ENCODE peak calls at places on chromosomes 7 and 10, in ten cellular contexts. P is endothelial cell; Y is colonic mucosa; M is transverse colon; K is HuH-7.5; S is BJ; A is stimulated activated CD4-positive, alpha-beta T cell treated with anti-CD3 and anti-CD28 coated beads, Interleukin-4, amount 100 ng/mL, for 24 hours; J is IMR-90; O is RCC 7860; I is nucleus accumbens. B is an unnamed sample.
A peak's percentile ranks its signal among the peaks of the same experiment; 100 is the strongest.

GRCh38 chr10:26437637-26438461 is at the start of gene APBB1IP:
- DNase-seq in P (peak; percentile 20), Y (peak; percentile 60), M (peak; percentile 72), K (no peak), S (no peak), A (peak; percentile 52), J (no peak), O (peak; percentile 53), I (peak; percentile 16), B (peak; percentile 88)

GRCh38 chr7:15921576-15921975 is 235.1 kb upstream of the MEOX2 start:
- DNase-seq in P (no peak), Y (no peak), M (no peak), K (no peak), S (peak; percentile 43), A (no peak), J (peak; percentile 54), O (no peak), I (no peak), B (peak; percentile 94)

GRCh38 chr7:8161398-8161828 is 100.6 kb downstream of the ICA1 start:
- DNase-seq in P (no peak), Y (no peak), M (no peak), K (no peak), S (no peak), A (no peak), J (no peak), O (no peak), I (no peak), B (peak; percentile 0)

GRCh38 chr7:151349507-151349853 is 7.9 kb downstream of the NUB1 start:
- DNase-seq in P (no peak), Y (peak; percentile 57), M (peak; percentile 37), K (no peak), S (no peak), A (no peak), J (no peak), O (no peak), I (no peak), B (no peak)

GRCh38 chr7:92678291-92678920 is 88.2 kb upstream of the FAM133B start:
- DNase-seq in P (no peak), Y (no peak), M (no peak), K (no peak), S (no peak), A (no peak), J (no peak), O (no peak), I (no peak), B (no peak)

GRCh38 chr10:12067336-12067735 is 1.4 kb upstream of the DHTKD1 start:
- DNase-seq in P (no peak), Y (no peak), M (no peak), K (no peak), S (peak; percentile 41), A (no peak), J (peak; percentile 93), O (peak; percentile 97), I (no peak), B (peak; percentile 96)

GRCh38 chr7:107505997-107506682 is 36.3 kb downstream of the GPR22 start:
- DNase-seq in P (no peak), Y (peak; percentile 81), M (peak; percentile 71), K (no peak), S (no peak), A (no peak), J (peak; percentile 16), O (no peak), I (no peak), B (no peak)

GRCh38 chr7:19146699-19147098 is 1.5 kb upstream of the FERD3L start:
- DNase-seq in P (peak; percentile 33), Y (no peak), M (no peak), K (peak; percentile 17), S (no peak), A (no peak), J (peak; percentile 46), O (no peak), I (no peak), B (peak; percentile 32)

GRCh38 chr7:142890838-142891485 is 5.4 kb upstream of the TRPV6 start:
- DNase-seq in P (no peak), Y (no peak), M (no peak), K (no peak), S (no peak), A (no peak), J (no peak), O (no peak), I (no peak), B (no peak)

GRCh38 chr10:89502556-89502955 is 32.8 kb downstream of the SLC16A12 start:
- DNase-seq in P (no peak), Y (no peak), M (no peak), K (no peak), S (no peak), A (no peak), J (peak; percentile 85), O (no peak), I (no peak), B (peak; percentile 24)

GRCh38 chr7:50663396-50664102 is 98.3 kb upstream of the DDC start:
- DNase-seq in P (no peak), Y (no peak), M (no peak), K (no peak), S (no peak), A (no peak), J (no peak), O (no peak), I (no peak), B (no peak)

GRCh38 chr7:44385384-44386138 is 60.2 kb upstream of the CAMK2B start:
- DNase-seq in P (no peak), Y (peak; percentile 12), M (no peak), K (no peak), S (no peak), A (no peak), J (no peak), O (no peak), I (no peak), B (no peak)

GRCh38 chr10:20105236-20105635 is 289.0 kb downstream of the PLXDC2 start:
- DNase-seq in P (no peak), Y (no peak), M (no peak), K (no peak), S (no peak), A (no peak), J (peak; percentile 31), O (no peak), I (no peak), B (no peak)

GRCh38 chr7:30859940-30860623 is 51.6 kb upstream of the AQP1 start:
- DNase-seq in P (no peak), Y (no peak), M (no peak), K (no peak), S (no peak), A (no peak), J (no peak), O (no peak), I (no peak), B (no peak)

GRCh38 chr7:136114966-136115762 is 138.0 kb upstream of the MTPN start:
- DNase-seq in P (peak; percentile 69), Y (peak; percentile 44), M (peak; percentile 28), K (peak; percentile 28), S (no peak), A (peak; percentile 57), J (peak; percentile 52), O (peak; percentile 48), I (no peak), B (peak; percentile 56)

GRCh38 chr7:20561466-20561865 is 54.0 kb upstream of the ABCB5 start:
- DNase-seq in P (no peak), Y (no peak), M (no peak), K (no peak), S (no peak), A (no peak), J (no peak), O (peak; percentile 2), I (no peak), B (no peak)